ENCODE peak calls at places on chromosome 11, in ten cellular contexts. Y, N, H, F, R, P, U, A, O and X are unnamed samples. For H3K36me3, the result is how much of the 10 kb centered on the place peaks cover.

GRCh38 chr11:120102050-120102861 is 35.7 kb downstream of the TRIM29 start:
- DNase-seq in P (no peak), F (no peak), O (no peak), H (no peak), N (no peak), A (no peak), R (no peak), Y (no peak), U (no peak), X (no peak)

GRCh38 chr11:117010808-117011540 is 87.3 kb downstream of the SIK3 start:
- DNase-seq in H (peak), R (no peak), U (no peak), F (no peak), P (no peak), A (no peak), O (no peak), Y (peak), N (peak), X (no peak)

GRCh38 chr11:27370374-27370773 is 7.4 kb upstream of the CCDC34 start:
- DNase-seq in Y (no peak), F (no peak), O (no peak), H (no peak), P (no peak), R (no peak), N (no peak), U (no peak), A (no peak), X (no peak)

GRCh38 chr11:63573881-63574855 is 11.0 kb upstream of the PLAAT2 start:
- DNase-seq in R (no peak), P (peak), A (no peak), Y (peak), H (peak), U (peak), O (no peak), N (no peak), F (no peak), X (peak)

GRCh38 chr11:44846852-44847251 is 103.8 kb downstream of the TP53I11 start:
- DNase-seq in U (no peak), Y (no peak), P (no peak), H (no peak), N (no peak), O (no peak), A (no peak), F (no peak), R (no peak), X (no peak)

GRCh38 chr11:93766504-93766903 is 17.6 kb upstream of the MED17 start:
- DNase-seq in A (no peak), R (no peak), P (no peak), F (no peak), U (no peak), H (no peak), Y (no peak), N (peak), O (no peak), X (no peak)

GRCh38 chr11:63829823-63830489 is 9.0 kb upstream of the MARK2 start:
- DNase-seq in Y (no peak), N (no peak), O (no peak), U (no peak), H (peak), A (no peak), P (no peak), F (no peak), R (no peak), X (no peak)

GRCh38 chr11:108967571-108967970 is 302.7 kb downstream of the DDX10 start:
- DNase-seq in U (no peak), N (no peak), R (no peak), P (no peak), H (no peak), O (no peak), A (no peak), Y (peak), F (no peak), X (no peak)

GRCh38 chr11:7635137-7635536 is 38.2 kb downstream of the CYB5R2 start:
- DNase-seq in A (no peak), U (no peak), F (no peak), N (no peak), O (no peak), H (no peak), Y (no peak), P (peak), R (no peak), X (no peak)

GRCh38 chr11:18617688-18618340 is 16.3 kb downstream of the SPTY2D1 start:
- DNase-seq in P (no peak), H (peak), N (no peak), R (no peak), A (no peak), U (no peak), Y (no peak), F (no peak), O (no peak), X (no peak)

GRCh38 chr11:12914401-12914912 is 94.7 kb upstream of the RASSF10 start:
- DNase-seq in O (peak), Y (peak), N (peak), R (peak), P (no peak), F (peak), H (no peak), A (peak), U (peak), X (peak)

GRCh38 chr11:73372371-73372993 is 3.7 kb upstream of the RELT start:
- DNase-seq in R (no peak), H (peak), F (no peak), Y (no peak), A (no peak), P (no peak), U (no peak), O (no peak), N (peak), X (no peak)

GRCh38 chr11:9315078-9315688 is 790 bp upstream of the TMEM41B start:
- DNase-seq in Y (no peak), H (no peak), P (no peak), N (no peak), U (no peak), A (no peak), F (peak), O (no peak), R (no peak), X (no peak)

GRCh38 chr11:11403763-11404725 is 51.0 kb upstream of the CSNK2A3 start:
- DNase-seq in Y (peak), H (peak), F (peak), N (no peak), A (no peak), U (no peak), R (no peak), P (no peak), O (peak), X (no peak)

GRCh38 chr11:96189351-96189750 is 153.6 kb downstream of the MAML2 start:
- DNase-seq in O (no peak), H (no peak), A (no peak), F (no peak), U (no peak), Y (no peak), P (no peak), R (no peak), N (no peak), X (no peak)

GRCh38 chr11:6437423-6437822 is 3.4 kb downstream of the HPX start:
- DNase-seq in A (no peak), R (no peak), O (no peak), Y (no peak), F (no peak), U (no peak), H (no peak), P (no peak), N (no peak), X (no peak)

GRCh38 chr11:12769834-12770345 is 95.7 kb downstream of the TEAD1 start:
- DNase-seq in U (no peak), P (no peak), O (no peak), H (peak), F (no peak), N (peak), A (no peak), Y (no peak), R (no peak), X (no peak)

GRCh38 chr11:117226388-117227385 is 5.2 kb downstream of the PCSK7 start:
- DNase-seq in Y (no peak), A (no peak), U (no peak), F (no peak), O (peak), H (no peak), R (peak), N (peak), P (peak), X (peak)

GRCh38 chr11:94196363-94196762 is 67.7 kb downstream of the PANX1 start:
- DNase-seq in P (no peak), H (no peak), N (peak), O (no peak), Y (no peak), U (no peak), A (no peak), R (no peak), F (no peak), X (no peak)

GRCh38 chr11:293293-293851 is 4.4 kb downstream of the PGGHG start:
- DNase-seq in F (no peak), P (no peak), Y (no peak), N (no peak), U (no peak), O (no peak), A (peak), R (no peak), H (no peak), X (no peak)
- H3K36me3 ChIP-seq in F (under half), P (under half), Y (under half), N (under half), U (under half), O (under half), A (under half), R (under half), H (under half), X (under half)

GRCh38 chr11:68916439-68916838 is 12.7 kb downstream of the IGHMBP2 start:
- DNase-seq in A (peak), F (peak), O (no peak), U (no peak), Y (no peak), H (no peak), N (no peak), P (no peak), R (no peak), X (no peak)

GRCh38 chr11:68913188-68913587 is 9.5 kb downstream of the IGHMBP2 start:
- DNase-seq in Y (no peak), R (no peak), A (no peak), N (no peak), U (no peak), H (no peak), F (no peak), P (no peak), O (no peak), X (no peak)

GRCh38 chr11:68912254-68912653 is 8.6 kb downstream of the IGHMBP2 start:
- DNase-seq in N (peak), P (no peak), A (no peak), H (peak), O (no peak), F (no peak), R (no peak), Y (no peak), U (no peak), X (no peak)

GRCh38 chr11:68911731-68912130 is 8.0 kb downstream of the IGHMBP2 start:
- DNase-seq in N (no peak), R (no peak), P (no peak), A (peak), F (peak), Y (no peak), U (no peak), O (no peak), H (no peak), X (no peak)

DNA sequence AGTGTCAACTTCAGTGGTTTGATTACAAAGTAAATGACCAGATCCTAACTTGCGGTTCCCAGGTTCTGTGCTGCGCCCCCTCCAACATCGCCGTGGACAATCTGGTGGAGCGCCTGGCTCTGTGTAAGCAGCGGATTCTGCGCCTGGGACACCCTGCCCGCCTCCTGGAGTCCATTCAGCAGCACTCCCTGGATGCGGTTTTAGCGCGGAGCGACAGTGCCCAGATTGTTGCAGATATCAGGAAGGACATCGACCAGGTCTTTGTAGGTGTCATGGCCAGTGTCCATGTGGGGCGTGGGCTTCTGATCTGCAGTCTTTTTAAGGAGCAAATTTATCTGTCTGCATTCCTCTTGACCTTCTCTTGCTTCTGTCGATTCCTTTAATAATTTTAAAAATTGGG is 11.1 kb downstream of the IGHMBP2 start:
- DNase-seq in R (no peak), O (no peak), U (no peak), H (no peak), P (no peak), Y (no peak), N (no peak), A (no peak), F (peak), X (no peak)
- H3K36me3 ChIP-seq in R (half or more), O (half or more), U (under half), H (half or more), P (under half), Y (under half), N (under half), A (half or more), F (half or more), X (under half)

GRCh38 chr11:75197512-75198277 is 42.9 kb upstream of the TPBGL start:
- DNase-seq in Y (no peak), O (no peak), U (no peak), N (no peak), F (no peak), P (no peak), H (no peak), R (no peak), A (no peak), X (no peak)
- H3K36me3 ChIP-seq in Y (under half), O (under half), U (under half), N (under half), F (half or more), P (under half), H (under half), R (under half), A (under half), X (under half)

DNA sequence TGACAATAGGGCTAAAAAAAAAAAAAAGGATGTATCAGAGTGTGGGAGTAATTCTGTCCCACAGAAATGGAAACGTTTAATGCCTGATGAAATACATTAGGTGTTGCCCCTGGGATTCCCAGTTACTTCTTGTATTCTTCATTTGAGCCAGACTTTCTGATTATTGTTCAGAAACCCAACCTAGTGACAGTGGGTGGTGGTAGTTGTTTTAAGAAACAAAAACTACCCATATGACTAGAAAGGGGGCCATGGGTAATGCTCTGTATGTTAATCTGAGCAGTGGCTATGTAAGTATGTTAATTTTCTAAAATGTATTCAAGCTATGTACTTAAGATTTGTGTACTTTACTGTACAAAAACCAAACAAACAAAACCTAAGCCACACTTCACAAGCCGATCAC is 122.9 kb downstream of the DBX1 start:
- DNase-seq in P (no peak), O (no peak), Y (no peak), A (no peak), N (no peak), U (no peak), F (no peak), R (no peak), H (no peak), X (no peak)
- H3K36me3 ChIP-seq in P (under half), O (under half), Y (under half), A (under half), N (under half), U (under half), F (under half), R (under half), H (under half), X (under half)

GRCh38 chr11:2136209-2136951 is 2.8 kb downstream of the IGF2 start:
- DNase-seq in R (no peak), H (no peak), O (no peak), U (no peak), A (peak), P (no peak), N (no peak), F (peak), Y (no peak), X (no peak)
- H3K36me3 ChIP-seq in R (under half), H (under half), O (under half), U (under half), A (under half), P (under half), N (under half), F (under half), Y (under half), X (under half)

DNA sequence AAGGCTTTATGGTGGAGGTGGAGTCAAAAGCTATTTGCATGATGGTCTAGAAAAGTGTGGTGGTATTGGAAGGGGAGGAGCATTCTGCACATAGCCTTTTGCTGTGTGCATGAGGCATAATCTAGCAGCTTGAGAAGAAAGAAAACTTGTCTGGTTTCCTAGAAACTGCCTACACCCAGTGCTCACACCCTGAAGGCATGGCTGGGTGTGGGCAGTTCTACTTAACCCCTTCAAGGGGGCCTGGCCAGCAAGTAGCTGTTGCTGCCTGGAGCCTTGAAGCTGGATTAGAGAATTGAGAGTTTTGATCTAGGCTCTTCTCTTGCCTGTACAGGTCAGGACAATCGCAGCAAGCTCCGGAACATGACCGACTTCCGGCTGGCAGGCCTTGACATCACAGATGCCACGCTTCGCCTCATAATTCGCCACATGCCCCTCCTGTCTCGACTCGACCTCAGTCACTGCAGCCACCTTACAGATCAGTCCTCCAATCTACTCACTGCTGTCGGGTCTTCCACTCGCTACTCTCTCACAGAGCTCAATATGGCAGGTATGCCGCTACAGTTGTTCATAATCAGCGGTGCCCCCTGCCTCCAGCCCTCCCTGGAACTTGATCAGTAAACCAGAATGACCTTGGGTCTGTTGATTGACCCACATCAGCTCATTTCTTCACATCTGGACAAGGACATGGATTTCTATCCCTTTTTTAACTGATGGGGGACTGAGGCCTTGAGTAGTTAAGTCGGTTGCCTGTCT is 12.2 kb upstream of the GRK2 start:
- DNase-seq in O (no peak), A (no peak), Y (no peak), F (no peak), R (no peak), N (no peak), P (no peak), H (no peak), U (no peak), X (no peak)
- H3K36me3 ChIP-seq in O (half or more), A (half or more), Y (under half), F (half or more), R (half or more), N (half or more), P (under half), H (half or more), U (under half), X (under half)

GRCh38 chr11:66067640-66068039 is 2.4 kb upstream of the PACS1 start:
- DNase-seq in Y (no peak), O (no peak), A (no peak), F (no peak), R (no peak), P (no peak), U (no peak), H (no peak), N (no peak), X (no peak)

GRCh38 chr11:66066751-66067150 is 3.3 kb upstream of the PACS1 start:
- DNase-seq in P (no peak), O (no peak), Y (no peak), N (no peak), H (no peak), R (no peak), A (no peak), U (no peak), F (no peak), X (no peak)

GRCh38 chr11:66068923-66069714 is 953 bp upstream of the PACS1 start:
- DNase-seq in O (no peak), R (no peak), N (peak), U (peak), P (no peak), Y (no peak), F (no peak), H (peak), A (no peak), X (peak)

GRCh38 chr11:66069715-66070603 is at the start of gene PACS1:
- DNase-seq in H (peak), O (peak), A (peak), P (peak), F (peak), R (no peak), U (peak), N (peak), Y (peak), X (peak)

DNA sequence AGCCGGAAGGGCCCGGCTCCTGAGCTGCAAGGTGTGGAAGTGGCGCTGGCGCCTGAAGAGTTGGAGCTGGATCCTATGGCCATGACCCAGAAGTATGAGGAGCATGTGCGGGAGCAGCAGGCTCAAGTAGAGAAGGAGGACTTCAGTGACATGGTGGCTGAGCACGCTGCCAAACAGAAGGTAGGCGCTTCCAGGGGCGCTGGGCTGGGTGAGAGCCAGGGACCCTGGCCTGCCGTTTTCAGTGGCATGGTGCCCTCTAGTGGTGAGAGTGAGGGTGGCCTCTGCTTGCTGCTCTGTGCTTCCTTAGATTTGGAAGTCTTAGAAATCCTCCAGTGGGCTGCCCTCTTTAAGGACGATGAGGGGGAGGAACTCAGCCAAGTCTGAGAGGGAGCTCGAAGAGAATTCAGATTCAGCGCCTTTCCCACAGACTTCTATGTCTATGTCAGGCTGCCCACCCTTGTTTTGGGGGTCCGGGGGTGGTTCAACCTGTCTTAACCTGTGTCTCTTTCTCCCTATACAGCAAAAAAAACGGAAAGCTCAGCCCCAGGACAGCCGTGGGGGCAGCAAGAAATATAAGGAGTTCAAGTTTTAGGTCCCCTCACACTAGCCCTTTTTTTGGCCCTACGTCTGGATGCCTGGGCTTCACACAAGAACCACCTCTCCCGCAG is 1.8 kb upstream of the PACS1 start:
- DNase-seq in H (peak), O (peak), U (peak), P (peak), R (peak), F (peak), Y (peak), A (peak), N (peak), X (peak)
- H3K36me3 ChIP-seq in H (half or more), O (half or more), U (under half), P (under half), R (half or more), F (half or more), Y (under half), A (under half), N (half or more), X (under half)

GRCh38 chr11:113838005-113838404 is 37.4 kb downstream of the USP28 start:
- DNase-seq in R (no peak), N (no peak), O (no peak), Y (no peak), F (no peak), A (no peak), P (no peak), U (no peak), H (no peak), X (no peak)

GRCh38 chr11:113840932-113841664 is 34.3 kb downstream of the USP28 start:
- DNase-seq in R (no peak), U (no peak), A (no peak), Y (no peak), N (no peak), O (no peak), F (no peak), P (no peak), H (no peak), X (no peak)

GRCh38 chr11:113847111-113847510 is 28.3 kb downstream of the USP28 start:
- DNase-seq in H (no peak), U (no peak), N (no peak), F (no peak), O (peak), Y (no peak), P (no peak), R (no peak), A (no peak), X (no peak)

GRCh38 chr11:113839842-113840241 is 35.5 kb downstream of the USP28 start:
- DNase-seq in O (no peak), P (no peak), F (no peak), H (no peak), R (no peak), A (no peak), Y (no peak), U (no peak), N (no peak), X (no peak)

DNA sequence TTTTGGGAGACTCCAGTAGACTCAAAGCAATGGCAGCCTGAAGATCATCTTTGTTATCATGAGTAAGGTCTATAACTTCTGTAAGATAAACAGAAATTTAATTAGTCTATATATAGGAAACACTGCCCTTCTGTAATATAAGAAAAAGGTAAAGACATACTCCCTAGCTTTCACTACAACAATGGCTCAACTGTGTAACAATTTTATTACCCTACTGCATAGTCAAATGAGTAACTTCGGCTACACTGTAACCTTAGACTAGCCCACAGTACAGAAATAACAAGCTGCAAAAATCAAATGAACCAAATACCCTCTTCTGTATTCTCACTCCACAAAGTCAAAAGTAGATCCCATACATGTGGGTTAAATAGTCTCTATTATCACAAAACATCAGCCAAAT is 33.7 kb downstream of the USP28 start:
- DNase-seq in O (no peak), H (no peak), U (no peak), Y (no peak), A (no peak), N (no peak), F (no peak), P (no peak), R (no peak), X (no peak)
- H3K36me3 ChIP-seq in O (under half), H (under half), U (under half), Y (under half), A (under half), N (under half), F (under half), P (under half), R (half or more), X (under half)